ENCODE peak calls at places on chromosomes 13 and 19, in nine cellular contexts. E is fibroblast of lung; A is A549; R is CD8-positive, alpha-beta memory T cell; C is fibroblast of the aortic adventitia; S is naive thymus-derived CD4-positive, alpha-beta T cell; O is colonic mucosa; D is cardiac muscle cell; M is GM12865. V is an unnamed sample.

GRCh38 chr13:63381078-63381859 is 1965.6 kb upstream of the PCDH20 start:
- DNase-seq in E (peak), A (no peak), R (no peak), C (no peak), S (no peak), O (no peak), D (no peak), M (no peak), V (no peak)

GRCh38 chr19:41802770-41803169 is 6.4 kb downstream of the CEACAM3 start:
- DNase-seq in E (no peak), A (no peak), R (no peak), C (no peak), S (no peak), O (no peak), D (no peak), M (no peak), V (no peak)

GRCh38 chr19:33405491-33406461 is 32.3 kb downstream of the CEBPG start:
- DNase-seq in E (no peak), A (no peak), R (no peak), C (no peak), S (no peak), O (no peak), D (no peak), M (no peak), V (no peak)

GRCh38 chr13:111948281-111948680 is 118.7 kb upstream of the SOX1 start:
- DNase-seq in E (no peak), A (no peak), R (no peak), C (no peak), S (no peak), O (no peak), D (no peak), M (no peak), V (no peak)

GRCh38 chr13:32073180-32073864 is 41.7 kb downstream of the FRY start:
- DNase-seq in E (no peak), A (no peak), R (no peak), C (no peak), S (no peak), O (no peak), D (no peak), M (no peak), V (no peak)

GRCh38 chr13:42996584-42996983 is 4.5 kb upstream of the EPSTI1 start:
- DNase-seq in E (peak), A (peak), R (no peak), C (peak), S (no peak), O (no peak), D (peak), M (peak), V (peak)

GRCh38 chr13:114115191-114115671 is 17.2 kb downstream of the RASA3 start:
- DNase-seq in E (peak), A (no peak), R (no peak), C (peak), S (no peak), O (peak), D (peak), M (no peak), V (peak)

GRCh38 chr13:28338202-28338601 is 156.7 kb downstream of the FLT1 start:
- DNase-seq in E (peak), A (no peak), R (no peak), C (peak), S (no peak), O (no peak), D (no peak), M (no peak), V (peak)

GRCh38 chr19:48398329-48399235 is 5.1 kb downstream of the GRIN2D start:
- DNase-seq in E (peak), A (peak), R (peak), C (peak), S (peak), O (peak), D (peak), M (peak), V (peak)

GRCh38 chr19:48396010-48396870 is 2.8 kb downstream of the GRIN2D start:
- DNase-seq in E (no peak), A (no peak), R (no peak), C (no peak), S (no peak), O (no peak), D (no peak), M (no peak), V (no peak)

GRCh38 chr19:48396871-48397176 is 3.4 kb downstream of the GRIN2D start:
- DNase-seq in E (no peak), A (no peak), R (no peak), C (no peak), S (no peak), O (no peak), D (no peak), M (no peak), V (no peak)

GRCh38 chr19:48397263-48397635 is 3.8 kb downstream of the GRIN2D start:
- DNase-seq in E (no peak), A (no peak), R (no peak), C (no peak), S (no peak), O (no peak), D (no peak), M (no peak), V (no peak)

DNA sequence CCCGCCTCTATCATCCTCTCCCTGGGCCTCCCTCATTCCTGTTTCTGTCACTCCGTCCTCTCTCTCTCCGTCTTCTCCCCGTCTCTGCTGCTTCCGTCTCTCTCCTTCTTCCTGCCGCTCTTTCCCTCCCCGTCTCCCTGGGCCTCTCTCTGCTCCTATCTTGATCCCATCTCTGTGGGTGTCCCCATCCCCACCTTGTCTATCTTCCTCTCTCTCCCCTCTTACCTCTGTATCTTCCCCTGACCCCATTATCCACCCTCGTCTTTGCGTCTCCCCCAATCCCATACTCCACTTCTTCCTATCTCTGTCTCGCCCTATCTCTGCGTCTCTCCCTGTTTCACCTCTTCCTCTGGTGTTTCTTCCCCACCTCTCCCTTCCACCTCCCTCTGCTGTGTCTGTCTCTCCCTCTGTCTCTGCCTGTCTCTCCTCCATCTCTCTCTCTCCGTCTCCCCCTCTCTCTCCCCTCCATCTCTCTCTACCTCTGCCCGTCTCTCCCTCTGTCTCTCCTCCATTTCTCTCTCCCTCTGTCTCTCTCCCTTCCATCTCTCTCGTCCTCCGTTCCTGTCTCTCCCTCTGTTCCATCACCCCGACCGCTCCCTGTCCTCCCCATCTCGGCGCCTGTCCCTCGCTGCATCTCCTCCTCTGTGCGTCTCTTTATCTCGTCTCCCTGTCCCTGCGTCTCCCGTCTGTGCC is 4.3 kb downstream of the GRIN2D start:
- DNase-seq in E (no peak), A (no peak), R (no peak), C (no peak), S (no peak), O (no peak), D (peak), M (no peak), V (peak)
- H3K4me3 ChIP-seq in E (no peak), A (peak), R (peak), C (peak), S (peak), O (no peak), D (peak), M (peak), V (peak)

GRCh38 chr19:12527034-12527836 is 24.0 kb downstream of the ZNF564 start:
- DNase-seq in E (peak), A (no peak), R (peak), C (peak), S (peak), O (no peak), D (peak), M (peak), V (peak)
- H3K4me3 ChIP-seq in E (no peak), A (no peak), R (no peak), C (no peak), S (no peak), O (no peak), D (no peak), M (no peak), V (no peak)

GRCh38 chr19:3950871-3951861 is 18.3 kb downstream of the NMRK2 start:
- DNase-seq in E (no peak), A (no peak), R (no peak), C (no peak), S (no peak), O (no peak), D (no peak), M (no peak), V (no peak)
- H3K4me3 ChIP-seq in E (no peak), A (no peak), R (no peak), C (no peak), S (no peak), O (no peak), D (no peak), M (no peak), V (no peak)

GRCh38 chr13:22092791-22093545 is 422.1 kb downstream of the FGF9 start:
- DNase-seq in E (no peak), A (no peak), R (no peak), C (peak), S (no peak), O (no peak), D (no peak), M (no peak), V (peak)
- H3K4me3 ChIP-seq in E (no peak), A (no peak), R (no peak), C (no peak), S (no peak), O (no peak), D (no peak), M (no peak), V (no peak)

GRCh38 chr13:33284016-33284415 is 1.5 kb downstream of the STARD13 start:
- DNase-seq in E (peak), A (no peak), R (no peak), C (peak), S (no peak), O (no peak), D (peak), M (no peak), V (no peak)
- H3K4me3 ChIP-seq in E (peak), A (peak), R (no peak), C (peak), S (no peak), O (peak), D (peak), M (no peak), V (peak)

GRCh38 chr19:48332351-48332661 is 7.0 kb downstream of the EMP3 start:
- DNase-seq in E (no peak), A (no peak), R (no peak), C (no peak), S (no peak), O (no peak), D (no peak), M (no peak), V (no peak)
- H3K4me3 ChIP-seq in E (no peak), A (peak), R (peak), C (no peak), S (peak), O (peak), D (peak), M (peak), V (peak)

DNA sequence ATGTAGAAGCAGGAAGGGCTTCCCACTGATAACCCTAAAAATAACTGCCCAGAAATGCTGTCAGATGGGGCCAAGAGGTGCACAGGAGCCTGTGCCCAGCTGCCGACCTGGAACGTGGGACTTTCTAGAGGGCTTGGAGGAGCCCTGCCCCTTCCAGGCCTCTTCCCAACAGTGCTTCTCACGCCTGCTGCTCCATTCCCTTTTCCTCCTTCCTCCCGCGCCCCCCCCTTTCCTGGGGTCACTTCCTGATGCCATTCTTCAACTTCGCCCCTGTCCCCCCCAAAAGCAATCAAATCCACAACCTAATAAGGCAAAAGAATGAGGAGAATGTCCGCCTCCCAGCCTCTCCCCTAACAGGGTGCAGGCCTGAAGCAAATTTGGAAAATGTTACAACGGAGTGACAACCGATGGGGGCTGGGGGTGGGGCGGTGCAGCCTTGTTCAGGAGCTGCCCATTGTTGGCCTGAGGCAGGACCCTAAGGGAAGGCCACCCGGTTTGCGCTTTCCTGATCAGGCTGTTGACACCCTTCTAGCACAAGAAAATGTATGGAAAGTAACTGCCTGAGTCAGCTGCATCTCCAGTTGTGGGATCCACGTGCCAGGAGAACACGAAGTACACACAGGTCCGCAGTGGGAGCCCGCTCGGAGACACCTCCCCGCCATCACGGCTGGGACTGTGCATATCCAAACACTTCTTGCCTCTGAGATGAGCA is 18.7 kb downstream of the ACTN4 start:
- DNase-seq in E (peak), A (no peak), R (no peak), C (peak), S (no peak), O (no peak), D (peak), M (no peak), V (peak)
- H3K4me3 ChIP-seq in E (no peak), A (peak), R (no peak), C (no peak), S (no peak), O (no peak), D (no peak), M (no peak), V (no peak)

V was measured in fibroblast of villous mesenchyme.